ENCODE peak calls at places on chromosomes 13 and 19, in nine cellular contexts. J, H, I, L, Q, P, U, G and C are unnamed samples.

GRCh38 chr19:31296741-31297390 is 52.4 kb downstream of the TSHZ3 start:
- DNase-seq in J (no peak), H (no peak), I (no peak), L (no peak), Q (no peak), P (no peak), U (no peak), G (no peak), C (no peak)

GRCh38 chr19:2151339-2152229 is at the start of gene AP3D1:
- DNase-seq in J (peak), H (peak), I (peak), L (peak), Q (peak), P (peak), U (peak), G (peak), C (peak)

GRCh38 chr13:31055589-31055988 is 106.1 kb downstream of the HSPH1 start:
- DNase-seq in J (no peak), H (no peak), I (no peak), L (peak), Q (peak), P (no peak), U (no peak), G (no peak), C (no peak)

GRCh38 chr13:113881614-113882265 is 17.9 kb upstream of the GAS6 start:
- DNase-seq in J (no peak), H (no peak), I (no peak), L (no peak), Q (no peak), P (no peak), U (no peak), G (no peak), C (peak)

GRCh38 chr19:31583148-31583547 is 233.9 kb upstream of the TSHZ3 start:
- DNase-seq in J (no peak), H (no peak), I (no peak), L (peak), Q (no peak), P (no peak), U (no peak), G (no peak), C (no peak)

GRCh38 chr13:60369242-60369641 is 27.8 kb upstream of the TDRD3 start:
- DNase-seq in J (no peak), H (no peak), I (no peak), L (no peak), Q (no peak), P (no peak), U (no peak), G (no peak), C (no peak)

GRCh38 chr19:32404939-32405430 is 585 bp upstream of the DPY19L3 start:
- DNase-seq in J (peak), H (peak), I (no peak), L (peak), Q (peak), P (no peak), U (peak), G (no peak), C (peak)

GRCh38 chr13:40776681-40777165 is 5.7 kb upstream of the MRPS31 start:
- DNase-seq in J (no peak), H (no peak), I (peak), L (no peak), Q (peak), P (peak), U (no peak), G (no peak), C (peak)

GRCh38 chr19:18232540-18233223 is 6.4 kb upstream of the PDE4C start:
- DNase-seq in J (peak), H (no peak), I (no peak), L (no peak), Q (no peak), P (no peak), U (no peak), G (no peak), C (no peak)